ENCODE peak calls at places on chromosomes 13 and 19, in four cellular contexts. D, V, X and S are unnamed samples.
A peak's percentile ranks its signal among the peaks of the same experiment; 100 is the strongest.

GRCh38 chr13:21033224-21033855 is 28.0 kb downstream of the LATS2 start:
- DNase-seq in D (no peak), V (no peak), X (no peak), S (no peak)

GRCh38 chr13:41751277-41751676 is 209.6 kb downstream of the VWA8 start:
- DNase-seq in D (no peak), V (no peak), X (no peak), S (no peak)

GRCh38 chr19:41323430-41324125 is 13.6 kb downstream of the CCDC97 start:
- DNase-seq in D (no peak), V (no peak), X (peak; percentile 87), S (peak; percentile 50)

GRCh38 chr19:16470911-16471811 is 609 bp downstream of the EPS15L1 start:
- DNase-seq in D (no peak), V (no peak), X (no peak), S (no peak)

GRCh38 chr19:50607874-50608785 is 31.6 kb downstream of the SYT3 start:
- DNase-seq in D (peak; percentile 97), V (peak; percentile 15), X (peak; percentile 31), S (peak; percentile 94)

GRCh38 chr19:14476307-14476662 is 1.1 kb upstream of the PTGER1 start:
- DNase-seq in D (no peak), V (no peak), X (no peak), S (no peak)

GRCh38 chr13:85828094-85828684 is 29.0 kb upstream of the SLITRK6 start:
- DNase-seq in D (no peak), V (no peak), X (peak; percentile 6), S (no peak)

GRCh38 chr19:58217069-58217481 is 11.6 kb upstream of the ZNF544 start:
- DNase-seq in D (no peak), V (no peak), X (no peak), S (no peak)

GRCh38 chr13:29564828-29565227 is 30.7 kb downstream of the SLC7A1 start:
- DNase-seq in D (no peak), V (no peak), X (no peak), S (no peak)

GRCh38 chr13:29924482-29924884 is 74.1 kb upstream of the UBL3 start:
- DNase-seq in D (no peak), V (no peak), X (peak; percentile 44), S (no peak)

GRCh38 chr19:35126624-35126959 is 8.3 kb downstream of the LGI4 start:
- DNase-seq in D (no peak), V (no peak), X (no peak), S (no peak)

GRCh38 chr13:80408270-80408669 is 67.3 kb upstream of the SPRY2 start:
- DNase-seq in D (no peak), V (no peak), X (no peak), S (no peak)

GRCh38 chr13:59776924-59777690 is 386.6 kb downstream of the DIAPH3 start:
- DNase-seq in D (no peak), V (peak; percentile 17), X (no peak), S (no peak)

GRCh38 chr13:78102121-78102677 is 183.6 kb upstream of the EDNRB start:
- DNase-seq in D (no peak), V (peak; percentile 5), X (no peak), S (no peak)

GRCh38 chr19:829129-829758 is 1.6 kb downstream of the AZU1 start:
- DNase-seq in D (no peak), V (no peak), X (no peak), S (no peak)

GRCh38 chr19:17136617-17137016 is 61.0 kb downstream of the MYO9B start:
- DNase-seq in D (no peak), V (no peak), X (peak; percentile 54), S (no peak)

GRCh38 chr19:10654610-10655456 is 687 bp downstream of the ILF3 start:
- DNase-seq in D (peak; percentile 72), V (no peak), X (peak; percentile 47), S (peak; percentile 74)

GRCh38 chr19:36236946-36237310 is 22.0 kb downstream of the ZNF146 start:
- DNase-seq in D (no peak), V (no peak), X (no peak), S (no peak)

GRCh38 chr13:97015661-97016350 is 21.5 kb upstream of the OXGR1 start:
- DNase-seq in D (no peak), V (no peak), X (no peak), S (no peak)

GRCh38 chr19:11578342-11579142 is 1.1 kb upstream of the ACP5 start:
- DNase-seq in D (no peak), V (no peak), X (peak; percentile 31), S (no peak)

GRCh38 chr19:50357178-50358100 is 8.0 kb downstream of the NAPSA start:
- DNase-seq in D (peak; percentile 56), V (peak; percentile 46), X (peak; percentile 52), S (no peak)

GRCh38 chr13:101681834-101682233 is 229.4 kb downstream of the ITGBL1 start:
- DNase-seq in D (no peak), V (no peak), X (no peak), S (no peak)

GRCh38 chr19:8663920-8664670 is 33.7 kb downstream of the NFILZ start:
- DNase-seq in D (no peak), V (no peak), X (no peak), S (no peak)

GRCh38 chr19:31338069-31338767 is 11.0 kb downstream of the TSHZ3 start:
- DNase-seq in D (no peak), V (no peak), X (peak; percentile 18), S (no peak)

GRCh38 chr19:48815870-48816501 is 5.2 kb upstream of the BCAT2 start:
- DNase-seq in D (no peak), V (no peak), X (peak; percentile 86), S (no peak)

GRCh38 chr13:106348032-106348431 is 187.4 kb downstream of the EFNB2 start:
- DNase-seq in D (no peak), V (no peak), X (no peak), S (peak; percentile 66)

GRCh38 chr13:34076943-34077703 is 259.2 kb downstream of the RFC3 start:
- DNase-seq in D (no peak), V (no peak), X (peak; percentile 16), S (no peak)

DNA sequence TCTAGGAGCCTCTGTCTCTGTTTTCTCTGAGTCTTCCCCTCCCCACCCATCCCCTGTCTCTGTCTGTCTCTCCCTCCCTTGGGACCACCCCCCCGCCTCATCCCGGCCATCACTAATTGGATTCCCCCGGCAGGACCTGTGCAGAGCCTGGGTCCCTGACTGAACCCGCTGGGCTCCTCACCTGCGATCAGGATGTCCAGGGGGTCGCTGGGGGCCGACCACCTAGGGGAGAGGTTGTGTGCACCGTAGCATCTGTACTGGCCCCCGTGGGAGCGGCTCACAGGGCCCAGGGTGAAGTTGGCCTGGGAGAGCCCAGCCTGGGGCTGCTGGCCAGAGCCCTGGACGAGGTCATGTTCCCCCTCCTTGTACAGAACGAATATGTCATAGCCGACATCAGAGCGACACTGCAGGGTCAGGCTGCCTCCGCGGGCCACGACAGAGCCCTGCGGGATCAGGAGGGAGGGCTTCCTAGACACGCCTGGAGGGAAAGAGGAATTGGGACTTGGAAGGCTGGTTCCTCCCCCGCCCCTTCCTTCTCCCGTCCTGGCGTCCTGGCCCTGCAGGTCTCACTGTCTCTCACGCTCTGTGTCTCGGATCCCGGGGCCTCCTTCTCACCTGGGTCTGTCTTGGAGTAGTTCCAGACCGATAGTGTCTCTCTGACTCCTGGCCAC is 1.8 kb downstream of the LILRB5 start:
- DNase-seq in D (no peak), V (no peak), X (no peak), S (no peak)
- TF ChIP-seq SUZ12 in D (no peak), V (no peak), X (no peak), S (no peak)

GRCh38 chr19:45117167-45117594 is 24.2 kb downstream of the PPP1R37 start:
- DNase-seq in D (no peak), V (peak; percentile 73), X (no peak), S (no peak)
- TF ChIP-seq YY1 in D (no peak), V (peak; percentile 44), X (no peak), S (no peak)

GRCh38 chr13:110922506-110922905 is 7.6 kb upstream of the ANKRD10 start:
- DNase-seq in D (no peak), V (no peak), X (no peak), S (no peak)

GRCh38 chr13:110925023-110925608 is 10.2 kb upstream of the ANKRD10 start:
- DNase-seq in D (no peak), V (no peak), X (no peak), S (no peak)

GRCh38 chr13:110924639-110924934 is 9.7 kb upstream of the ANKRD10 start:
- DNase-seq in D (no peak), V (no peak), X (no peak), S (no peak)

GRCh38 chr13:110923086-110923485 is 8.2 kb upstream of the ANKRD10 start:
- DNase-seq in D (no peak), V (no peak), X (no peak), S (no peak)

DNA sequence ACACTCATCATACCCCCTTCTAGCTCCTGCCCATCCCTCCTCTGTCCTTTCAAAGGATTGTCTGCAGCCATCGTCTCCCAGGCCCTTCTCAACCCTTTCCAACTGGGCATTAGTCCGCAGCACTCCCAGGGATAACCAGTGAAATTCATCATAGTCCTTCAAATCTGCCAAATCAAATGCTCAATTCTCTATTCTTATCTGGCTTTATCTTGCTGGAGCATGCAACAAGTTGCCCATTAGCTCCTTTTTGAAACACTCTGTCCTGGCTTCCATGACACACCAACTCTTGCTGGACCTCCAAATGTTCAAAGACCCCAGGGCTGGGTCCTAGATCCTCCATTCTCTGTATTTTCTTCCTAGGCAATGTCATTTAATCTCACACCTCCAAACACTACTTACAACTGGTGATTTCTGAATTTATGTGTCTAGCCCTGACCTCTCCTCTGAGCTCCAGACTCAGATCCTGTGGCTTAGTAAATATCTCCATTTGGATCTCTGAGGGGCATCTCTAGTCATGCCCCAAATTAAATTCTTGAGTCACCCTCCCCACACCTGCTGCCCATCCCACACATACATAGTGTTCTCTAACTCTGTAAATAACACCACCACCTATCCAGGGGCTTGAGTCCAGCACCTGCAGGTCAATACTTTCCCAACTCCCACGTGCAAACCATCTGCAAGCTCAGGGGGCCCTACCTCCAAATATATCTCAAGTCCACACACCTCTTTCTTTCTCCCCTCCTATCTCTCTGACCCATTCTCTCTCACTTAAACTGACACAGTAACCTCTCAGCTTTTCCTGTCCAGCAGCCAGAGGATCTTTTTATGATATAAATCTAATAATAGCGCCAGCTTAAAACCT is 9.1 kb upstream of the ANKRD10 start:
- DNase-seq in D (no peak), V (no peak), X (no peak), S (no peak)
- H3K27me3 ChIP-seq in D (no peaks in the 10 kb centered on the region), V (no peaks in the 10 kb centered on the region), X (no peaks in the 10 kb centered on the region), S (no peaks in the 10 kb centered on the region)

DNA sequence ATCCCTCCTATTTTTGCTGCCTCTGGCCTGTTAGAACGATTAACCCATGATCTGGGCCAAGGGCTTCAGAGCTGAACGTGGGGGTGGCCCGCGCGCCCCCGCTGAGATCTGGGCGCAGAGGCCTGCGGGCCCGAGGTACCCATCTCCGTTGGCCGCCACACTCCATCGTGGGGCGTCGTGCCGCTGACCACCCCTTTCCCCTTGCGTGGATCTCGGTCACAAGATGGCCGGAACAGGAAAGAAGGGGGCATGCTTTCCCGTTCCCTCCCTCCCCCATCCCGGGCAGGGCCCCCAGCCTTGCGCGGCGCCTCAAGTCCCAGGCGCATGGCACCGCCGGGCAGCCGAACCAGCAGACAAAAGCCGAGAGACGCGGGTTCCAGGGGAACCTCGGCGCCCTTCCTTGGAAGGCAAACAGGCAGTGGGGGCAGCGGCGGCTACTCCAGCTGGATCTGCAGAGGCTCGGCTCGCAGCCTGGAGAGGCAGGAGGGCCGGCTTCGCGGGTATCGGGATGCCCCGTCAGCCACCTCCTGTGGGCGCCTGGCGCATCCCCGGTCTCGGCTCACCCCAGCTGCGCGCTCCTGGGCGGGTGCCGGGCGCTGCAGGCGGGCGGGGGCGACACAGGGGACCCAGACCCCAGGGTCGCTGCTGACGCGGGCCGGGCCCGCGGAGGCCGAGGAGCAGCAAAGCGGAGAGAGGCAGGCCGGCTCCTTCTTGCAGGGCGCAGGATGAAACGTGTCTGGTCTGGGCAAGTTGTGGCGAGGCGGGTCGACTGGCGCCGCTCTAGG is 500 bp downstream of the DZIP1 start:
- DNase-seq in D (no peak), V (no peak), X (peak; percentile 2), S (peak; percentile 23)
- TF ChIP-seq SUZ12 in D (no peak), V (no peak), X (no peak), S (no peak)